ENCODE peak calls at places on chromosomes 12 and 14, in seven cellular contexts. E is activated CD8-positive, alpha-beta memory T cell treated with anti-CD3 and anti-CD28 coated beads, Interleukin-2, amount 50 U/mL, for 4 hours; D is EH; N is activated T-helper 1 cell treated with Interleukin-2 at 50 U/mL for 16 hours; U is DMS 273 treated with DMSO at 0.1 percent for 48 hours; G is mesenchymal stem cell; S is iris pigment epithelial cell. O is an unnamed sample.

GRCh38 chr14:94115068-94115591 is 4.6 kb downstream of the IFI27 start:
- DNase-seq in E (no peak), D (no peak), N (no peak), U (no peak), G (no peak), S (no peak), O (no peak)

GRCh38 chr12:32139064-32139421 is 32.4 kb downstream of the BICD1 start:
- DNase-seq in E (peak; percentile 20), D (peak; percentile 52), N (no peak), U (peak; percentile 43), G (peak; percentile 73), S (peak; percentile 63), O (no peak)

GRCh38 chr12:2382391-2383155 is 329.8 kb downstream of the CACNA1C start:
- DNase-seq in E (no peak), D (peak; percentile 55), N (no peak), U (no peak), G (peak; percentile 38), S (peak; percentile 26), O (peak; percentile 12)

GRCh38 chr14:74483321-74483720 is 9.8 kb downstream of the NPC2 start:
- DNase-seq in E (no peak), D (peak; percentile 35), N (no peak), U (no peak), G (no peak), S (peak; percentile 55), O (no peak)

GRCh38 chr12:47785036-47785886 is 12.2 kb downstream of the SLC48A1 start:
- DNase-seq in E (no peak), D (no peak), N (no peak), U (no peak), G (no peak), S (no peak), O (no peak)

GRCh38 chr12:96425321-96425720 is 25.1 kb upstream of the CDK17 start:
- DNase-seq in E (no peak), D (peak; percentile 95), N (no peak), U (no peak), G (peak; percentile 85), S (peak; percentile 93), O (peak; percentile 96)

GRCh38 chr12:68958337-68958736 is 25.4 kb upstream of the CPM start:
- DNase-seq in E (no peak), D (no peak), N (no peak), U (no peak), G (no peak), S (no peak), O (no peak)

GRCh38 chr12:56350662-56351061 is 9.2 kb downstream of the STAT2 start:
- DNase-seq in E (no peak), D (no peak), N (no peak), U (no peak), G (no peak), S (no peak), O (no peak)

GRCh38 chr12:77845831-77846230 is 15.1 kb downstream of the NAV3 start:
- DNase-seq in E (no peak), D (peak; percentile 62), N (no peak), U (no peak), G (peak; percentile 73), S (peak; percentile 84), O (peak; percentile 62)

O was measured in HCEC 1CT.